ENCODE peak calls at places on chromosomes 12 and 14, in ten cellular contexts. T, L, B, Q, P, E, G, Z, J and N are unnamed samples.

GRCh38 chr12:69919565-69919964 is 94.5 kb downstream of the MYRFL start:
- DNase-seq in T (no peak), L (no peak), B (no peak), Q (no peak), P (no peak), E (no peak), G (no peak), Z (no peak), J (no peak), N (peak)

GRCh38 chr14:32375663-32376062 is 46.6 kb downstream of the AKAP6 start:
- DNase-seq in T (no peak), L (no peak), B (no peak), Q (no peak), P (no peak), E (no peak), G (no peak), Z (no peak), J (no peak), N (no peak)

GRCh38 chr12:49304161-49304560 is 9.2 kb downstream of the PRPH start:
- DNase-seq in T (no peak), L (no peak), B (no peak), Q (no peak), P (no peak), E (no peak), G (no peak), Z (no peak), J (no peak), N (no peak)

GRCh38 chr12:89701606-89702206 is 6.9 kb downstream of the ATP2B1 start:
- DNase-seq in T (no peak), L (no peak), B (no peak), Q (no peak), P (no peak), E (no peak), G (no peak), Z (no peak), J (no peak), N (no peak)

GRCh38 chr14:51369814-51370213 is 129.8 kb downstream of the TMX1 start:
- DNase-seq in T (no peak), L (no peak), B (no peak), Q (peak), P (no peak), E (no peak), G (no peak), Z (peak), J (no peak), N (no peak)

GRCh38 chr12:89225808-89226368 is 126.4 kb downstream of the DUSP6 start:
- DNase-seq in T (peak), L (no peak), B (no peak), Q (no peak), P (no peak), E (no peak), G (no peak), Z (peak), J (peak), N (peak)

GRCh38 chr12:121084229-121084628 is 45.2 kb upstream of the OASL start:
- DNase-seq in T (no peak), L (no peak), B (no peak), Q (no peak), P (no peak), E (no peak), G (no peak), Z (no peak), J (no peak), N (no peak)

GRCh38 chr14:96184737-96185136 is 19.9 kb upstream of the BDKRB2 start:
- DNase-seq in T (no peak), L (no peak), B (no peak), Q (no peak), P (no peak), E (no peak), G (no peak), Z (no peak), J (no peak), N (no peak)

GRCh38 chr14:94343238-94343637 is 20.1 kb upstream of the SERPINA6 start:
- DNase-seq in T (no peak), L (no peak), B (no peak), Q (no peak), P (no peak), E (no peak), G (no peak), Z (no peak), J (no peak), N (no peak)

GRCh38 chr12:3214508-3215365 is 137.6 kb downstream of the TSPAN9 start:
- DNase-seq in T (no peak), L (no peak), B (no peak), Q (no peak), P (no peak), E (no peak), G (no peak), Z (no peak), J (no peak), N (peak)

GRCh38 chr14:105883066-105884005 is 357.0 kb downstream of the TMEM121 start:
- DNase-seq in T (no peak), L (peak), B (no peak), Q (peak), P (peak), E (no peak), G (peak), Z (no peak), J (no peak), N (no peak)

GRCh38 chr12:71312767-71313375 is 126.7 kb upstream of the LGR5 start:
- DNase-seq in T (no peak), L (no peak), B (no peak), Q (no peak), P (no peak), E (peak), G (no peak), Z (no peak), J (no peak), N (peak)

GRCh38 chr12:75692883-75693282 is 181.5 kb upstream of the KRR1 start:
- DNase-seq in T (no peak), L (no peak), B (no peak), Q (no peak), P (no peak), E (no peak), G (no peak), Z (no peak), J (no peak), N (no peak)

GRCh38 chr12:92827836-92828431 is 101.2 kb downstream of the EEA1 start:
- DNase-seq in T (no peak), L (no peak), B (no peak), Q (no peak), P (no peak), E (peak), G (no peak), Z (peak), J (no peak), N (no peak)

GRCh38 chr12:90854136-90854689 is 100.8 kb downstream of the CCER1 start:
- DNase-seq in T (no peak), L (no peak), B (peak), Q (no peak), P (no peak), E (peak), G (no peak), Z (peak), J (no peak), N (peak)

GRCh38 chr12:124120718-124121117 is 147.7 kb downstream of the ZNF664 start:
- DNase-seq in T (no peak), L (no peak), B (no peak), Q (no peak), P (no peak), E (no peak), G (no peak), Z (no peak), J (no peak), N (no peak)

GRCh38 chr12:6569786-6570185 is 1.7 kb upstream of the NOP2 start:
- DNase-seq in T (no peak), L (no peak), B (no peak), Q (no peak), P (no peak), E (no peak), G (no peak), Z (no peak), J (no peak), N (no peak)

GRCh38 chr14:72978856-72979255 is 48.0 kb downstream of the ZFYVE1 start:
- DNase-seq in T (no peak), L (no peak), B (no peak), Q (no peak), P (no peak), E (no peak), G (no peak), Z (no peak), J (no peak), N (no peak)

GRCh38 chr12:128830505-128830893 is 6.7 kb upstream of the SLC15A4 start:
- DNase-seq in T (no peak), L (no peak), B (no peak), Q (no peak), P (no peak), E (no peak), G (no peak), Z (no peak), J (no peak), N (no peak)

GRCh38 chr12:124315316-124315924 is 20.5 kb downstream of the RFLNA start:
- DNase-seq in T (no peak), L (no peak), B (no peak), Q (no peak), P (no peak), E (no peak), G (no peak), Z (no peak), J (no peak), N (no peak)

GRCh38 chr12:89514751-89515150 is 9.8 kb downstream of the GALNT4 start:
- DNase-seq in T (no peak), L (no peak), B (no peak), Q (no peak), P (no peak), E (no peak), G (no peak), Z (no peak), J (no peak), N (no peak)

GRCh38 chr14:25042362-25043299 is 7.3 kb downstream of the STXBP6 start:
- DNase-seq in T (no peak), L (no peak), B (peak), Q (no peak), P (no peak), E (no peak), G (no peak), Z (no peak), J (no peak), N (no peak)

GRCh38 chr14:90742252-90742651 is 74.0 kb downstream of the TTC7B start:
- DNase-seq in T (no peak), L (no peak), B (no peak), Q (no peak), P (no peak), E (no peak), G (no peak), Z (no peak), J (no peak), N (no peak)

GRCh38 chr12:128025856-128026255 is 241.1 kb upstream of the TMEM132C start:
- DNase-seq in T (no peak), L (no peak), B (no peak), Q (no peak), P (no peak), E (no peak), G (no peak), Z (no peak), J (no peak), N (no peak)

GRCh38 chr12:5944688-5945070 is 380 bp downstream of the ANO2 start:
- DNase-seq in T (no peak), L (no peak), B (no peak), Q (no peak), P (no peak), E (no peak), G (no peak), Z (no peak), J (no peak), N (no peak)

GRCh38 chr14:36866867-36867266 is 205.2 kb downstream of the PAX9 start:
- DNase-seq in T (no peak), L (no peak), B (no peak), Q (no peak), P (no peak), E (no peak), G (no peak), Z (no peak), J (no peak), N (no peak)

GRCh38 chr12:92088802-92089201 is 56.8 kb downstream of the BTG1 start:
- DNase-seq in T (no peak), L (no peak), B (no peak), Q (no peak), P (no peak), E (no peak), G (no peak), Z (no peak), J (no peak), N (no peak)

GRCh38 chr12:119183942-119184695 is 5.4 kb downstream of the HSPB8 start:
- DNase-seq in T (no peak), L (no peak), B (peak), Q (no peak), P (peak), E (no peak), G (no peak), Z (no peak), J (no peak), N (peak)